ENCODE peak calls at places on chromosomes 3 and 15, in eight cellular contexts. K, C, H, M, A, W, Z and P are unnamed samples.
A peak's percentile ranks its signal among the peaks of the same experiment; 100 is the strongest.

GRCh38 chr3:126158016-126158911 is 22.1 kb downstream of the ALDH1L1 start:
- DNase-seq in K (no peak), C (no peak), H (no peak), M (no peak), A (no peak), W (no peak), Z (no peak), P (peak; percentile 38)

GRCh38 chr15:67883228-67883773 is 43.5 kb upstream of the RNU6-1 start:
- DNase-seq in K (no peak), C (no peak), H (no peak), M (no peak), A (no peak), W (no peak), Z (no peak), P (no peak)

GRCh38 chr3:176799675-176800074 is 397.6 kb downstream of the TBL1XR1 start:
- DNase-seq in K (no peak), C (no peak), H (no peak), M (no peak), A (no peak), W (no peak), Z (no peak), P (no peak)

GRCh38 chr3:2770451-2770850 is 339.7 kb downstream of the IL5RA start:
- DNase-seq in K (peak; percentile 24), C (no peak), H (no peak), M (no peak), A (no peak), W (no peak), Z (no peak), P (peak; percentile 41)

GRCh38 chr3:57221883-57222282 is 5.6 kb upstream of the APPL1 start:
- DNase-seq in K (no peak), C (no peak), H (no peak), M (no peak), A (peak; percentile 54), W (no peak), Z (no peak), P (peak; percentile 3)

GRCh38 chr15:69573815-69574472 is 121.3 kb downstream of the RPLP1 start:
- DNase-seq in K (no peak), C (no peak), H (peak; percentile 10), M (peak; percentile 30), A (peak; percentile 23), W (no peak), Z (no peak), P (no peak)

GRCh38 chr3:165211749-165212148 is 15.6 kb upstream of the SLITRK3 start:
- DNase-seq in K (no peak), C (no peak), H (no peak), M (no peak), A (no peak), W (no peak), Z (no peak), P (no peak)

GRCh38 chr3:170360916-170361315 is 3.4 kb downstream of the SKIL start:
- DNase-seq in K (no peak), C (no peak), H (no peak), M (no peak), A (no peak), W (no peak), Z (no peak), P (no peak)

GRCh38 chr3:42463093-42463492 is 39.4 kb upstream of the VIPR1 start:
- DNase-seq in K (no peak), C (no peak), H (no peak), M (no peak), A (no peak), W (no peak), Z (no peak), P (no peak)